ENCODE peak calls at places on chromosomes 1 and 21, in five cellular contexts. One of them, this sample, is unnamed.

GRCh38 chr1:214553142-214553710 is 1.8 kb upstream of the PTPN14 start:
- DNase-seq in stomach: no peak
- DNase-seq in cardiac muscle cell: no peak
- DNase-seq in fibroblast of lung: no peak
- DNase-seq in right cardiac atrium: no peak
- DNase-seq in this sample: no peak

GRCh38 chr1:214364335-214364734 is 83.4 kb downstream of the SMYD2 start:
- DNase-seq in cardiac muscle cell: no peak
- DNase-seq in stomach: no peak
- DNase-seq in fibroblast of lung: no peak
- DNase-seq in right cardiac atrium: peak
- DNase-seq in this sample: no peak

GRCh38 chr1:24321712-24322635 is 2.8 kb downstream of the GRHL3 start:
- DNase-seq in right cardiac atrium: peak
- DNase-seq in cardiac muscle cell: peak
- DNase-seq in stomach: peak
- DNase-seq in fibroblast of lung: peak
- DNase-seq in this sample: peak

GRCh38 chr21:14900058-14900457 is 164.7 kb downstream of the NRIP1 start:
- DNase-seq in stomach: no peak
- DNase-seq in right cardiac atrium: no peak
- DNase-seq in cardiac muscle cell: no peak
- DNase-seq in fibroblast of lung: no peak
- DNase-seq in this sample: no peak

GRCh38 chr1:110056776-110057175 is 13.7 kb downstream of the ALX3 start:
- DNase-seq in fibroblast of lung: peak
- DNase-seq in stomach: no peak
- DNase-seq in right cardiac atrium: no peak
- DNase-seq in cardiac muscle cell: no peak
- DNase-seq in this sample: no peak

GRCh38 chr1:40709100-40709801 is 17.7 kb downstream of the NFYC start:
- DNase-seq in stomach: peak
- DNase-seq in cardiac muscle cell: peak
- DNase-seq in fibroblast of lung: peak
- DNase-seq in right cardiac atrium: peak
- DNase-seq in this sample: peak

GRCh38 chr1:161999318-162000052 is 24.2 kb downstream of the OLFML2B start:
- DNase-seq in right cardiac atrium: no peak
- DNase-seq in cardiac muscle cell: no peak
- DNase-seq in stomach: no peak
- DNase-seq in fibroblast of lung: no peak
- DNase-seq in this sample: no peak

GRCh38 chr1:228921473-228921872 is 186.2 kb downstream of the RHOU start:
- DNase-seq in stomach: no peak
- DNase-seq in cardiac muscle cell: no peak
- DNase-seq in fibroblast of lung: no peak
- DNase-seq in right cardiac atrium: no peak
- DNase-seq in this sample: peak

GRCh38 chr1:179127163-179127895 is 45.5 kb downstream of the TOR3A start:
- DNase-seq in fibroblast of lung: peak
- DNase-seq in right cardiac atrium: no peak
- DNase-seq in stomach: no peak
- DNase-seq in cardiac muscle cell: no peak
- DNase-seq in this sample: no peak

GRCh38 chr1:31823780-31824179 is 8.0 kb upstream of the SPOCD1 start:
- DNase-seq in fibroblast of lung: no peak
- DNase-seq in right cardiac atrium: no peak
- DNase-seq in cardiac muscle cell: no peak
- DNase-seq in stomach: no peak
- DNase-seq in this sample: peak
- H3K27ac ChIP-seq in fibroblast of lung: no peak
- H3K27ac ChIP-seq in right cardiac atrium: no peak
- H3K27ac ChIP-seq in cardiac muscle cell: no peak
- H3K27ac ChIP-seq in stomach: no peak
- H3K27ac ChIP-seq in this sample: no peak

GRCh38 chr1:234655328-234656069 is 45.5 kb upstream of the IRF2BP2 start:
- DNase-seq in fibroblast of lung: no peak
- DNase-seq in cardiac muscle cell: no peak
- DNase-seq in stomach: no peak
- DNase-seq in right cardiac atrium: no peak
- DNase-seq in this sample: no peak
- H3K4me3 ChIP-seq in fibroblast of lung: no peak
- H3K4me3 ChIP-seq in cardiac muscle cell: no peak
- H3K4me3 ChIP-seq in stomach: no peak
- H3K4me3 ChIP-seq in right cardiac atrium: no peak
- H3K4me3 ChIP-seq in this sample: no peak

DNA sequence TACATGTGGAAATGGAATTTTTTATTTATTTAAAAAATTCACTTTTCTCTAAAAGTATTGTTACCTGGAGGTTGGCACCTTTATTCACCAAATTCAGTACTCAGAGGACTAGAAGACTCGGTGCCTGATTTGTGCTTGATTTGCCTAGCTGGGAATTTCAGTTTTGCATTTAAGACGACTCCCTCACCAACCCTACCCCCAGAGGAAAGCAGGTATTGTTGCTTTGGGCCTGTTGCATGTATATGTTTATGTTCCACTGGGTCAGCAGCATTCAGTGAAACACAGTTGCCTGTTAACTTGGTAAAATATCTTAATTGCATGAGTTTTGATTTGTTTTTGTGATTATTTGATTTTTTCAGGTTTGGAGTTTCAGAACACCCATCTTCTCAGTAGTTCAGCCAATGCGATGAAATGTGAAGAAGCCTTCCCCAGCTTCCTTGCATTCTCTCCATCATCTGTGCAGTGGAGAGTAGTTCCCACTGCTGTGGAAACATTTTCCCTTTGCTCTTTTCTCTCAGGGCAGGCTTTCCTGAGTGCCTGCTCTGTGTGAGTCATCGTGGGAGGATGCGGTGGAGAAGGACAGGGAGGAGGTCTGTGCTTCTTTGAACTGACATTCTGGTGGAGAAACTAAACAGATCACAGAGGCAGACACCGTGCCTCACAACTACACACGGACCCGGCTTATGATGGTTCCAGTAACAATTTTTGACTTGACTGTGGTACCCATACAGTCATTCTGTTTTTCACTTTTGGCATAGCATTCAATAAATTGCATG is 6.4 kb downstream of the ADARB1 start:
- DNase-seq in stomach: no peak
- DNase-seq in cardiac muscle cell: no peak
- DNase-seq in fibroblast of lung: peak
- DNase-seq in right cardiac atrium: peak
- DNase-seq in this sample: no peak
- H3K27ac ChIP-seq in stomach: peak
- H3K27ac ChIP-seq in cardiac muscle cell: no peak
- H3K27ac ChIP-seq in fibroblast of lung: no peak
- H3K27ac ChIP-seq in right cardiac atrium: no peak
- H3K27ac ChIP-seq in this sample: no peak

GRCh38 chr1:54559111-54559548 is 11.1 kb downstream of the ACOT11 start:
- DNase-seq in right cardiac atrium: no peak
- DNase-seq in cardiac muscle cell: no peak
- DNase-seq in fibroblast of lung: no peak
- DNase-seq in stomach: no peak
- DNase-seq in this sample: no peak

GRCh38 chr1:54558434-54559030 is 10.5 kb downstream of the ACOT11 start:
- DNase-seq in cardiac muscle cell: no peak
- DNase-seq in fibroblast of lung: no peak
- DNase-seq in stomach: no peak
- DNase-seq in right cardiac atrium: no peak
- DNase-seq in this sample: no peak

GRCh38 chr1:54559771-54560231 is 11.8 kb downstream of the ACOT11 start:
- DNase-seq in stomach: no peak
- DNase-seq in right cardiac atrium: peak
- DNase-seq in cardiac muscle cell: no peak
- DNase-seq in fibroblast of lung: no peak
- DNase-seq in this sample: no peak

GRCh38 chr1:54556110-54556509 is 8.1 kb downstream of the ACOT11 start:
- DNase-seq in right cardiac atrium: no peak
- DNase-seq in fibroblast of lung: no peak
- DNase-seq in stomach: no peak
- DNase-seq in cardiac muscle cell: no peak
- DNase-seq in this sample: no peak

DNA sequence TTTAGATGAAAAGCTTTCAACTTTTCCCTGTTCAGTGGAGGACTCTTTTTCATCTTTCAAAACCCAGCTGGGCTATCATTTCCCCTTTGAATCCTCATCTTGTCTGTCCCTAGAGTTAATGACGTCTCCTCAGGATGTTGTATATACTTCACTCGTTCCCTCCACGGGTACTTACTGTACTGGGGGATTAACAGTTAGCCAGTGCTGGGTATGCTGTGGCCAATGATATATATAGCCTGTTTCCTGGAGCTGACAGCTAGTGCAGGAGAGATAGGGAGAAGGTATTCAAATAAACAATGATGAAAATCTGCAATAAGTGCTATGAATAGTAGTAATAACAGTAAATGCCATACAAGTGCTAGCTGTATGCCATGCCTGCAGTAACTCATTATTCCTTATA is 9.9 kb downstream of the ACOT11 start:
- DNase-seq in right cardiac atrium: no peak
- DNase-seq in cardiac muscle cell: no peak
- DNase-seq in stomach: no peak
- DNase-seq in fibroblast of lung: no peak
- DNase-seq in this sample: no peak
- H3K4me3 ChIP-seq in right cardiac atrium: no peak
- H3K4me3 ChIP-seq in cardiac muscle cell: no peak
- H3K4me3 ChIP-seq in stomach: no peak
- H3K4me3 ChIP-seq in fibroblast of lung: no peak
- H3K4me3 ChIP-seq in this sample: no peak

DNA sequence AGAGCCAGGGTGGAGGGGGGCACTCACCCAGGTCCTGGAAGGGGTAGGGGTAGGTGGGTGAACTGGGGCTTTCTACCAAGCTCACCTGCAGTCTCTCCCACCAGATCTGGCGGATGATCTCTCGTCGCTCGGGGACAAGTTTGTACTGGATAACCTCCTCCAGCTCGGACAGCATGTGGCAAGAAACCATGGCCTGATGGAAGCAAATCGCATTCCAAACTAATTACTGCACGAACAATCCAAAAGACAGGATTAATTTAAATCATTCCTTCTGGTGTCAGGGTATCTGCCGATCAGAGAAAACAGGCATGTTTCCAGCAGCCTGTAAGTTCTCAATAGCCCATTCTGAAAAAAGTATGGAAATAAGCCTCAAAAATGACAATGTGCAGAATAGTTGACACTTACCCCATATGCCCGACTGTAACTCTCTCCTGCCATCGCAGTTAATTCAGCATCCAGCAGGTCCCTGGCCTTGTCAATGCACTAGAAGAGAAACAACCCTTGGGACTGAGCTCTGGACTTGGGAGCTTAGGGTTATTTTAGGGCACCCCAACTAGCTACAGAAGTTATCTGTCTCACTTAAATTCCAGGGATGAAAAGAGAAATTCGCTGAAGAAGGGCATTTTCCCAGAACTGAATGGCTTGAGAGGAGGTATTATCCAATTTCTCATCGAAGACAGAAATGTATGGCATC is 44.4 kb upstream of the ANGPTL7 start:
- DNase-seq in cardiac muscle cell: no peak
- DNase-seq in stomach: no peak
- DNase-seq in fibroblast of lung: no peak
- DNase-seq in right cardiac atrium: no peak
- DNase-seq in this sample: no peak
- H3K27ac ChIP-seq in cardiac muscle cell: no peak
- H3K27ac ChIP-seq in stomach: no peak
- H3K27ac ChIP-seq in fibroblast of lung: no peak
- H3K27ac ChIP-seq in right cardiac atrium: peak
- H3K27ac ChIP-seq in this sample: no peak